ENCODE peak calls at places on chromosomes 6 and 20, in eight cellular contexts. O is cerebellar cortex, A is endothelial cell, B is HFFc6, F is iris pigment epithelial cell, H is testis, L is RPMI7951, U is fibroblast of pulmonary artery. P is an unnamed sample.

GRCh38 chr6:108114861-108115597 is 40.5 kb upstream of the OSTM1 start:
- DNase-seq in B (peak), L (peak), U (peak), O (no peak), A (peak), H (peak), F (peak), P (no peak)

GRCh38 chr6:53837875-53838806 is 43.3 kb downstream of the LRRC1 start:
- DNase-seq in A (no peak), L (peak), U (peak), F (peak), O (peak), B (no peak), H (peak), P (peak)

GRCh38 chr6:56849876-56850275 is 105.0 kb upstream of the BEND6 start:
- DNase-seq in B (peak), O (peak), L (peak), H (peak), A (no peak), U (peak), F (peak), P (peak)

GRCh38 chr6:72651191-72651590 is 29.3 kb downstream of the KCNQ5 start:
- DNase-seq in O (no peak), L (no peak), H (no peak), F (no peak), B (peak), A (no peak), U (no peak), P (no peak)

GRCh38 chr6:112298816-112299281 is 44.5 kb upstream of the LAMA4 start:
- DNase-seq in F (peak), U (peak), O (no peak), H (no peak), A (no peak), B (peak), L (peak), P (no peak)

GRCh38 chr20:641516-641913 is 11.5 kb downstream of the SRXN1 start:
- DNase-seq in H (no peak), U (no peak), B (no peak), O (peak), F (no peak), A (peak), L (no peak), P (no peak)

GRCh38 chr6:12851123-12851695 is 134.6 kb downstream of the PHACTR1 start:
- DNase-seq in B (peak), U (peak), F (no peak), O (no peak), L (peak), H (no peak), A (no peak), P (no peak)

GRCh38 chr20:3889489-3890409 is 562 bp downstream of the PANK2 start:
- DNase-seq in O (peak), F (no peak), B (no peak), U (no peak), A (peak), L (peak), H (peak), P (peak)

GRCh38 chr6:11162262-11162661 is 50.7 kb upstream of the ERVFRD-1 start:
- DNase-seq in F (no peak), H (no peak), A (no peak), O (no peak), U (no peak), B (no peak), L (no peak), P (no peak)

GRCh38 chr20:4667836-4668235 is 53.9 kb upstream of the PRND start:
- DNase-seq in U (no peak), L (peak), O (no peak), B (no peak), F (no peak), A (no peak), H (no peak), P (no peak)